ENCODE peak calls at places on chromosome X, in five cellular contexts. V is uterus; N is WTC11; M is CD8-positive, alpha-beta T cell; G is HFF-Myc. X is an unnamed sample.

GRCh38 chrX:130173190-130173895 is 1.6 kb downstream of the RAB33A start:
- DNase-seq in V (peak; percentile 63), N (no peak), M (no peak), G (no peak), X (peak; percentile 64)

GRCh38 chrX:68462197-68462596 is 28.9 kb upstream of the OPHN1 start:
- DNase-seq in V (no peak), N (no peak), M (no peak), G (no peak), X (no peak)

GRCh38 chrX:9530848-9531274 is 66.0 kb downstream of the TBL1X start:
- DNase-seq in V (peak; percentile 75), N (peak; percentile 69), M (peak; percentile 72), G (peak; percentile 31), X (peak; percentile 68)

GRCh38 chrX:72307646-72308051 is 1.9 kb upstream of the CITED1 start:
- DNase-seq in V (no peak), N (no peak), M (no peak), G (no peak), X (no peak)

GRCh38 chrX:35380808-35381700 is 417.1 kb upstream of the MAGEB16 start:
- DNase-seq in V (no peak), N (no peak), M (no peak), G (no peak), X (no peak)

GRCh38 chrX:49627030-49627777 is 28.4 kb downstream of the GAGE1 start:
- DNase-seq in V (no peak), N (peak; percentile 56), M (peak; percentile 45), G (no peak), X (no peak)

GRCh38 chrX:40063555-40063954 is 34.2 kb downstream of the BCOR start:
- DNase-seq in V (no peak), N (no peak), M (no peak), G (no peak), X (no peak)

GRCh38 chrX:74291964-74292891 is 11.8 kb upstream of the ZCCHC13 start:
- DNase-seq in V (peak; percentile 81), N (peak; percentile 77), M (peak; percentile 88), G (peak; percentile 40), X (peak; percentile 76)

GRCh38 chrX:97898798-97899197 is 1015.1 kb downstream of the RPA4 start:
- DNase-seq in V (no peak), N (no peak), M (no peak), G (no peak), X (no peak)

GRCh38 chrX:42732506-42732905 is 45.5 kb downstream of the PPP1R2C start:
- DNase-seq in V (no peak), N (no peak), M (no peak), G (no peak), X (no peak)

GRCh38 chrX:53081925-53082772 is at the start of gene TSPYL2:
- DNase-seq in V (peak; percentile 94), N (peak; percentile 93), M (peak; percentile 96), G (peak; percentile 81), X (peak; percentile 95)

GRCh38 chrX:14398725-14399124 is 130.6 kb upstream of the GLRA2 start:
- DNase-seq in V (no peak), N (no peak), M (no peak), G (no peak), X (peak; percentile 27)

GRCh38 chrX:16687514-16687913 is 25.0 kb downstream of the CTPS2 start:
- DNase-seq in V (no peak), N (no peak), M (no peak), G (no peak), X (no peak)

GRCh38 chrX:1466232-1466661 is 13.5 kb upstream of the ASMTL start:
- DNase-seq in V (no peak), N (no peak), M (peak; percentile 15), G (no peak), X (no peak)

GRCh38 chrX:121128946-121129345 is 81.5 kb downstream of the GLUD2 start:
- DNase-seq in V (no peak), N (no peak), M (no peak), G (no peak), X (no peak)

GRCh38 chrX:13506574-13506973 is 62.8 kb upstream of the EGFL6 start:
- DNase-seq in V (peak; percentile 45), N (peak; percentile 31), M (peak; percentile 31), G (no peak), X (no peak)

GRCh38 chrX:56113785-56114436 is 118.2 kb upstream of the KLF8 start:
- DNase-seq in V (no peak), N (peak; percentile 29), M (no peak), G (no peak), X (no peak)

GRCh38 chrX:110156167-110156754 is 153.3 kb downstream of the TMEM164 start:
- DNase-seq in V (no peak), N (no peak), M (no peak), G (no peak), X (no peak)
- TF ChIP-seq CTCF in V (peak; percentile 32), N (no peak), M (peak; percentile 58), G (peak; percentile 21), X (peak; percentile 49)

GRCh38 chrX:18861436-18861950 is 122.4 kb downstream of the PHKA2 start:
- DNase-seq in V (no peak), N (no peak), M (no peak), G (no peak), X (no peak)

GRCh38 chrX:18856645-18856997 is 127.3 kb downstream of the PHKA2 start:
- DNase-seq in V (no peak), N (no peak), M (no peak), G (no peak), X (no peak)

GRCh38 chrX:18855919-18856644 is 127.8 kb downstream of the PHKA2 start:
- DNase-seq in V (no peak), N (no peak), M (no peak), G (no peak), X (no peak)
- TF ChIP-seq CTCF in V (no peak), N (no peak), M (no peak), G (no peak), X (no peak)

GRCh38 chrX:140467211-140467610 is 37.7 kb downstream of the SOX3 start:
- DNase-seq in V (no peak), N (no peak), M (no peak), G (no peak), X (no peak)
- TF ChIP-seq CTCF in V (no peak), N (no peak), M (no peak), G (no peak), X (no peak)

GRCh38 chrX:70032797-70033196 is 16.9 kb downstream of the AWAT2 start:
- DNase-seq in V (no peak), N (no peak), M (no peak), G (no peak), X (no peak)
- TF ChIP-seq CTCF in V (no peak), N (no peak), M (no peak), G (no peak), X (no peak)

GRCh38 chrX:105219454-105220401 is 766 bp downstream of the TEX13A start:
- DNase-seq in V (no peak), N (no peak), M (no peak), G (no peak), X (no peak)

GRCh38 chrX:105226499-105226898 is 6.0 kb upstream of the TEX13A start:
- DNase-seq in V (no peak), N (peak; percentile 15), M (no peak), G (no peak), X (no peak)

GRCh38 chrX:105220636-105221035 is at the start of gene TEX13A:
- DNase-seq in V (no peak), N (no peak), M (no peak), G (no peak), X (no peak)

DNA sequence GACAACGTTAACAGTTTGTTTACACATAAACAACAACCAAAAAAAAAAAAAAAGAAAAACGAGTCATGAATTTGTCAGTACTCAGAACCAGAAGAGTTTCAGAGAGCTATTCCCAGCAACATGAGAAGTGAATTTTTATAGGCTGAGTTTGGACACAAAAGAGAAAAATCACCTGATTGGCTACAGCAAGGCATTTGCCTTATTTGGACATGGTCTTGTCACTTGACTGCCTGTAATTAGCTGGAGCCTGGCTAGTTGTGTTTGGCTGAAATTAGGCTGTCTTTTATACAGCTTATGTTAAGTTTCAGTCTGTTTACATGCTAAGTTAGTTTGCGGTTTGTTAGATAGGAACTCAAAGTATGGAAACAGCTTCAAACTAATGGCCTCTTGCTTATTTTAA is 880 bp upstream of the TEX13A start:
- DNase-seq in V (no peak), N (no peak), M (no peak), G (no peak), X (no peak)
- TF ChIP-seq CTCF in V (no peak), N (no peak), M (no peak), G (no peak), X (no peak)

X was measured in AG09319.